ENCODE peak calls at places on chromosome 5, in five cellular contexts. I is vagina, U is breast epithelium, Z is sigmoid colon, N is body of pancreas. R is an unnamed sample.

GRCh38 chr5:115379622-115380344 is 83.3 kb upstream of the CCDC112 start:
- DNase-seq in I (no peak), U (no peak), Z (no peak), N (peak), R (no peak)

GRCh38 chr5:178535299-178536175 is 54.7 kb downstream of the COL23A1 start:
- DNase-seq in I (no peak), U (peak), Z (no peak), N (no peak), R (no peak)

GRCh38 chr5:43042176-43042625 is 2.1 kb upstream of the ANXA2R start:
- DNase-seq in I (no peak), U (no peak), Z (peak), N (peak), R (peak)

GRCh38 chr5:141889282-141889871 is 11.2 kb upstream of the PCDH1 start:
- DNase-seq in I (no peak), U (no peak), Z (no peak), N (no peak), R (no peak)

GRCh38 chr5:171673328-171673727 is 112.3 kb upstream of the SMIM23 start:
- DNase-seq in I (peak), U (no peak), Z (no peak), N (no peak), R (no peak)

GRCh38 chr5:171449426-171449825 is 30.0 kb downstream of the FGF18 start:
- DNase-seq in I (no peak), U (no peak), Z (no peak), N (no peak), R (no peak)

GRCh38 chr5:538271-538771 is 14.1 kb upstream of the SLC9A3 start:
- DNase-seq in I (no peak), U (no peak), Z (no peak), N (no peak), R (no peak)

GRCh38 chr5:141475625-141476131 is at the start of gene PCDHGC3:
- DNase-seq in I (peak), U (peak), Z (peak), N (peak), R (peak)

GRCh38 chr5:79191457-79191856 is 44.5 kb upstream of the JMY start:
- DNase-seq in I (no peak), U (no peak), Z (no peak), N (no peak), R (no peak)

GRCh38 chr5:172054611-172055153 is 48.2 kb upstream of the FBXW11 start:
- DNase-seq in I (no peak), U (no peak), Z (no peak), N (no peak), R (no peak)

GRCh38 chr5:93328833-93329232 is 252.2 kb downstream of the NR2F1-AS1 start:
- DNase-seq in I (no peak), U (no peak), Z (no peak), N (no peak), R (no peak)

GRCh38 chr5:67992919-67993318 is 222.6 kb upstream of the PIK3R1 start:
- DNase-seq in I (no peak), U (no peak), Z (no peak), N (no peak), R (no peak)

GRCh38 chr5:120682851-120683250 is 218.8 kb downstream of the PRR16 start:
- DNase-seq in I (no peak), U (no peak), Z (no peak), N (no peak), R (no peak)

GRCh38 chr5:40685191-40685590 is 5.5 kb downstream of the PTGER4 start:
- DNase-seq in I (no peak), U (no peak), Z (no peak), N (no peak), R (no peak)

GRCh38 chr5:12312343-12312742 is 408.1 kb upstream of the CTNND2 start:
- DNase-seq in I (no peak), U (no peak), Z (no peak), N (no peak), R (no peak)

GRCh38 chr5:113612060-113612496 is 98.6 kb downstream of the YTHDC2 start:
- DNase-seq in I (no peak), U (no peak), Z (no peak), N (no peak), R (no peak)

GRCh38 chr5:36222620-36223019 is 19.1 kb downstream of the NADK2 start:
- DNase-seq in I (no peak), U (no peak), Z (no peak), N (no peak), R (no peak)

GRCh38 chr5:32690153-32690552 is 21.0 kb upstream of the NPR3 start:
- DNase-seq in I (no peak), U (no peak), Z (no peak), N (no peak), R (no peak)

GRCh38 chr5:27048507-27048906 is 10.1 kb upstream of the CDH9 start:
- DNase-seq in I (no peak), U (no peak), Z (no peak), N (no peak), R (no peak)

DNA sequence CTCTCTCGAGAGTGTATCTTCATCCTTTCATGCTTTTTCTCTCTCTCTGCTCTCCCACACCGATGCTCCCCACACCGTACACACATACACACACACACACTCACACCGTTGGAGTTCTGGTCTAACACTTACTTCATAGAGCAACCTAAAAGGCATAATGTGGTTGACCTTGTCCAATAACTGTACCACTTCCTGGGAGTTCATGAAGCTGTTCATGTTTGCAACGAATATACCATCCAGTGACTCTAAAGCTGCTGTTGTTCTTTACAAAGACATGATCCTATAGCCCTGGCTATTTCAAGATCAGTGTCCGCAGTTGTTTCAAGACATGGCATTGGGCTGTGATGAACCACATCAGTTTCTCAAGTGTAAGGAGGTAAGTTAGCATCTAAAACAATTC is 10.0 kb downstream of the MEF2C start:
- DNase-seq in I (no peak), U (no peak), Z (no peak), N (no peak), R (no peak)
- TF ChIP-seq POLR2A in I (no peak), U (no peak), Z (no peak), N (no peak), R (no peak)

DNA sequence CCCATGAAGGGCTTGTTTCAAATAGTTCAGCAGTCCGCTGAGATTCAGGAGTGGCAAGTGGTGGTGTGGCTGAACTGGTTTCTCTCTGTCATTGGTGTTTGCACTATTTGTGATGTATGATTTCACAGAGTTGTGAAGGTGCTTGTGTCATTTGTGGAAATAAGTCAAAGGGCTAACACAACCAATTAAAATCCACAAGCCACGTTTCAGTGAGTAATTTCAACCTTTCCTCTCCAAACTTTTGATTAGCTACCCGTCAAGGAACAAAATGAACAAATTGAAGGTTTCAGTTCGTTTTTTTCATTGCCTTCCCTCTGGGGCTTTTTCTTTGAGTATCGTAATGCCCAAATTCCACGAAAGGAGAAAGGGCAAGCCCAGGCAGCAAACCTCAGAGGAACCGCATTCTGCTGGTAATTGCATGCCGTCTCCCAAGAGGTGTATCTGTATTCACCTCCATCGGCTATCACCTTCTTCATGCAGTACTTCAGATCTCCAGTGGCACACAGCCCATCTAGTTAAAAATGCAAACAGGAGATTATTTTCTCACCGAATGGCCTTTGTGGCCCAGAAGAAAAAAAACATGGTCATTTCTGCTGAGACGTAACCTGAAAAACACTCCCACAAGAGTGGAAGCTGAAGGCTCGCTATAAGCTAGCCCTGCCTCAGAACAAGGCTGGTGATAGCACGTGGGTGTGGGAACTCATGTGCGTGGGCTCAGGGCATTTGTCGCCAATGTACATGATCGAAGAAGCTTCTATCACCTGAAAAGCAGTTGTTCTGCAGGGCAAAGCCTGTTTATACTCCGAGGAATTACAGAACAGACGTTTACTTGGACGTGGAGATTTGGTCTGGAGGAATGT is 197.1 kb downstream of the NR3C1 start:
- DNase-seq in I (no peak), U (no peak), Z (no peak), N (no peak), R (no peak)
- TF ChIP-seq POLR2A in I (no peak), U (no peak), Z (no peak), N (no peak), R (no peak)

GRCh38 chr5:180492226-180492903 is 1.8 kb upstream of the CNOT6 start:
- DNase-seq in I (no peak), U (no peak), Z (no peak), N (no peak), R (no peak)

GRCh38 chr5:180494510-180495181 is 467 bp downstream of the CNOT6 start:
- DNase-seq in I (no peak), U (peak), Z (peak), N (peak), R (peak)

GRCh38 chr5:180495991-180496741 is 2.0 kb downstream of the CNOT6 start:
- DNase-seq in I (no peak), U (no peak), Z (no peak), N (no peak), R (no peak)

GRCh38 chr5:180495292-180495691 is 1.1 kb downstream of the CNOT6 start:
- DNase-seq in I (no peak), U (no peak), Z (no peak), N (no peak), R (no peak)

DNA sequence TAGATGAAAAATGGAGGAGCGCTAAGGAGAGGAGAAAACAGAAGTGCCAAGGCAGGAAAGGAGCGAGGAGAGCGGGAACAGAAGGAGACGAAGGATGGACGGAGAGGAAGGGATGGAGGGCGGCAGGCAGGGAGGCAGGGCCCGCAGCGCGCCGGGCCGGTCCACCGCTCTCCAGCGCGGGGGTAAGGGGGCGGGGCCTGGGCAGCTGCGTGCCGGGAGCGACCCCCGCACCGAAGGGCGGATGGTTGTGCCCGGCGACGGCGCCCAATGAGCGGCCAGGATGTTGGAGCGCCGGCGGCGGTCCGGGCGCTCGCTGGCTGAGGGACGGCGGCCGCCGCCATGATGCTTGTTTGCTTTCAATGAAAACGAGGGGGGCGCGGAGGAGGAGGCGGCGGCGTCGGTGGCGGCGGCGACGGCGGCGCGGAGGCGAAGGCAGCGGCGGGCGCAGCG is at the start of gene CNOT6:
- DNase-seq in I (peak), U (peak), Z (peak), N (peak), R (peak)
- TF ChIP-seq POLR2A in I (no peak), U (no peak), Z (no peak), N (peak), R (peak)

GRCh38 chr5:160297776-160298175 is 14.6 kb downstream of the CCNJL start:
- DNase-seq in I (no peak), U (peak), Z (no peak), N (no peak), R (no peak)

GRCh38 chr5:160306711-160307110 is 5.7 kb downstream of the CCNJL start:
- DNase-seq in I (no peak), U (no peak), Z (no peak), N (no peak), R (no peak)

GRCh38 chr5:160298189-160298588 is 14.2 kb downstream of the CCNJL start:
- DNase-seq in I (no peak), U (no peak), Z (no peak), N (no peak), R (no peak)

GRCh38 chr5:160305319-160305718 is 7.0 kb downstream of the CCNJL start:
- DNase-seq in I (no peak), U (no peak), Z (no peak), N (no peak), R (no peak)

DNA sequence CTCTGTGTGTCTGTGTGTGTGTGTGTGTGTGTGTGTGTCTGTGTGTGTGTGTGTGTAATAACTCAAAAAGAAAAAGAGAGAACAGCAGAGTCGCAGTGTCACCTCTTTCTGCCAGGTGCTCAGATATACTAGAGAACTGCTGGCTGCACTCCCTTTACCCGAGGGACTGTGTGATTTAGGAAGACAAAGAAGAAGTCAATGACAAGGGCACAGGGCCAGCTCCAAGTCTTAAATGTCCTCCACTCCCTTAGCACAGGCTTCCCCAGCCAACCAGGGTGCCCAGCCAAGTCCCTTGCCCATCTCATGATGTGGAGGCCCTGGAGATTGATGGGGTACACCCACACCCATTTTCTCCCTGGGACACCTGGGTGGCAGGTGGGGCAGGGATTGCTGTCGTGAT is 8.7 kb downstream of the CCNJL start:
- DNase-seq in I (no peak), U (peak), Z (no peak), N (no peak), R (no peak)
- TF ChIP-seq POLR2A in I (no peak), U (no peak), Z (no peak), N (no peak), R (no peak)

DNA sequence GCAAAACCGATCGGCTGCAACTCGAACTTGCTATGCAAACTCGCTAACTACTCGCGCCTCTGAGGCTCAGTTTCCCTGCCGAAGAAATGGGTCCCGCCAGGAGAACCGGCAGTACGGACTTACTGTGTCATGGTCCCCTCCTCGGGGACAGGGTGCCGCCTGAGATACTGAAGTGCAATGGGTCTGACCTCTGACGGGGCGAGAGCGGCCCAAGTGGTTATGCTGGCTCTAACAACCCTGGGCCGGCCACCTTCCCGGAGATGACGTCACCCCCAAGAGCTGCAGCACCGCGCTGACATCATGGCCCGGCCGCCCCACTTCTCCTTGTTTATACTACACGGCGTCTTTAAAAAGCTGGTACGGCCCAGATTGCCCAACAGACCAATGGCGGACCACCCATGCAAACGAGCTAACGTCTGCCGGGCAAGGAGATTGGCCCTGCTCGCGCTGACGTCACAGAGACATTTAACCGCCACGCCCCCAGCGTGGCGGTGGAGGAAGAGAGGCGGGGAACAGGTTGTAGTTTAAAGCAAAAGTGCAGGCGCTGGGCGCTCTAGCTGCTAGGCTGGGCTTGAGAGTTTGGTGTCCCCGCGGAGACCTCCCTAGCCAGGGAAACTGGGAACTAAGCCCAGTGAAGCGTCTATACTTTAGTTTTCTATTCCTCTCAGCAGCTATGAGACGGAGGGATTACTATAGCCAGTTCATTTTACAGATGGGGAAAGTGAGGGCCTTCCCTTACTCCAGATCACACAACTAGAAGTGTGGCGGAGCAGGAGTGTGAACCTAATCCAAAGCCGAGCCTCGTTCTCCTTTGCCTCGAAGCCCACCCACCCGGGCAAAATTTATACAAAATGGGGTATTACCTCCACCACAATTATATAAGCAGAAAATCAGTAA is 654 bp upstream of the RNF44 start:
- DNase-seq in I (peak), U (peak), Z (peak), N (peak), R (peak)
- TF ChIP-seq POLR2A in I (no peak), U (no peak), Z (no peak), N (peak), R (peak)

GRCh38 chr5:138178516-138179276 is at the start of the genes BRD8 and KIF20A:
- DNase-seq in I (peak), U (peak), Z (peak), N (peak), R (peak)
- TF ChIP-seq POLR2A in I (no peak), U (no peak), Z (peak), N (peak), R (peak)

GRCh38 chr5:127586371-127586770 is 62.5 kb upstream of the CTXN3 start:
- DNase-seq in I (no peak), U (no peak), Z (no peak), N (no peak), R (no peak)
- TF ChIP-seq POLR2A in I (no peak), U (no peak), Z (no peak), N (no peak), R (no peak)

GRCh38 chr5:57738787-57739186 is 256.2 kb upstream of the ACTBL2 start:
- DNase-seq in I (no peak), U (no peak), Z (no peak), N (no peak), R (no peak)

GRCh38 chr5:57736716-57737115 is 254.1 kb upstream of the ACTBL2 start:
- DNase-seq in I (no peak), U (no peak), Z (no peak), N (no peak), R (no peak)

GRCh38 chr5:57741326-57741725 is 258.7 kb upstream of the ACTBL2 start:
- DNase-seq in I (no peak), U (no peak), Z (no peak), N (no peak), R (no peak)

GRCh38 chr5:57738306-57738705 is 255.7 kb upstream of the ACTBL2 start:
- DNase-seq in I (no peak), U (no peak), Z (no peak), N (no peak), R (no peak)

DNA sequence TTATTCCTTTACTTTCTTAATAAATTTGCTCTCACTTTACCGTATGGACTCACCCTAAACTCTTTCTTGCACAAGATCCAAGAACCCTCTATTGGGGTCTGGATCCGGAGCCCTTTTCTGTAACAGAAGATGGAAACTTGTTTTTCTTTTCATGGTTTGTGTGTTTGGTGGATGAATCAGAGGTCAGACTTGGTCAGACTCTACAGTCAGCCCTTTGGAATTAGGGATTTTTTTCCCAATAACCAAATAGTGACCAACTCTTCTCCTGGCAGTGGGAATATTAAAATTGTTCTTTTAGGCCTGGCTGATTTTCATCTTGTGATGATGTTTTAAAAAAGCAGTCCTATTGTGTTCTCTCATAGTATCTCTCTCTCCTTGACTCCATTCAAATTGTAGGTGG is 253.1 kb upstream of the ACTBL2 start:
- DNase-seq in I (no peak), U (no peak), Z (no peak), N (no peak), R (no peak)
- TF ChIP-seq POLR2A in I (no peak), U (no peak), Z (no peak), N (no peak), R (no peak)

R was measured in prostate gland.